ENCODE peak calls at places on chromosomes 4 and X, in ten cellular contexts. U is NCI-H460; J is AG09319; F is stimulated activated CD8-positive, alpha-beta memory T cell treated with anti-CD3 and anti-CD28 coated beads, Interleukin-15, amount 100 ng/mL, for 24 hours; T is AG09309; Y is T-helper 22 cell; H is A172; P is sigmoid colon; O is SJCRH30; R is fibroblast of pulmonary artery. M is an unnamed sample.

GRCh38 chr4:173346074-173346473 is 11.9 kb upstream of the HMGB2 start:
- DNase-seq in U (no peak), J (no peak), O (no peak), P (no peak), H (peak), T (peak), F (no peak), Y (no peak), R (peak), M (no peak)

GRCh38 chr4:15729910-15730533 is 27.2 kb downstream of the BST1 start:
- DNase-seq in T (no peak), U (peak), J (no peak), O (peak), P (no peak), R (peak), F (no peak), H (peak), Y (no peak), M (no peak)

GRCh38 chr4:168151313-168151712 is 59.0 kb downstream of the ANXA10 start:
- DNase-seq in H (no peak), R (no peak), U (no peak), P (no peak), J (no peak), Y (no peak), F (no peak), O (no peak), T (no peak), M (no peak)

GRCh38 chr4:4386296-4386735 is 586 bp upstream of the NSG1 start:
- DNase-seq in F (no peak), O (no peak), R (peak), Y (peak), T (no peak), P (peak), J (no peak), H (no peak), U (no peak), M (no peak)

GRCh38 chrX:40960041-40960440 is 125.2 kb upstream of the USP9X start:
- DNase-seq in F (no peak), U (no peak), Y (no peak), P (no peak), R (no peak), H (no peak), T (no peak), O (no peak), J (no peak), M (no peak)

GRCh38 chr4:101400096-101400495 is 52.8 kb upstream of the PPP3CA start:
- DNase-seq in F (no peak), T (no peak), J (no peak), O (peak), Y (no peak), P (no peak), R (peak), U (no peak), H (peak), M (no peak)

GRCh38 chr4:2754848-2755820 is 1.0 kb downstream of the TNIP2 start:
- DNase-seq in J (no peak), Y (no peak), P (no peak), F (no peak), H (no peak), R (no peak), T (no peak), O (no peak), U (no peak), M (no peak)

GRCh38 chr4:184389978-184390518 is 84.3 kb downstream of the IRF2 start:
- DNase-seq in R (no peak), T (no peak), Y (no peak), H (no peak), O (no peak), U (no peak), P (no peak), J (no peak), F (no peak), M (no peak)

GRCh38 chrX:1325515-1326116 is 11.0 kb upstream of the IL3RA start:
- DNase-seq in F (no peak), O (no peak), U (no peak), H (no peak), J (no peak), Y (no peak), R (no peak), T (no peak), P (no peak), M (no peak)

GRCh38 chr4:145541266-145541770 is 59.7 kb downstream of the SMAD1 start:
- DNase-seq in P (no peak), Y (no peak), R (peak), J (no peak), T (no peak), O (no peak), H (no peak), U (no peak), F (no peak), M (no peak)

GRCh38 chr4:90419124-90419711 is 292.0 kb downstream of the CCSER1 start:
- DNase-seq in Y (no peak), P (no peak), F (no peak), H (peak), R (peak), O (peak), U (peak), J (no peak), T (no peak), M (no peak)

GRCh38 chrX:106802063-106802387 is 448 bp upstream of the TBC1D8B start:
- DNase-seq in Y (no peak), R (peak), H (no peak), J (no peak), T (no peak), O (no peak), F (no peak), U (no peak), P (no peak), M (no peak)

GRCh38 chr4:174993916-174994315 is 75.8 kb downstream of the ADAM29 start:
- DNase-seq in T (no peak), O (no peak), J (no peak), Y (no peak), U (no peak), P (no peak), F (no peak), H (no peak), R (no peak), M (no peak)

GRCh38 chr4:40626183-40626990 is 3.3 kb downstream of the RBM47 start:
- DNase-seq in F (no peak), U (peak), O (no peak), H (no peak), Y (no peak), R (peak), T (no peak), J (no peak), P (no peak), M (no peak)

GRCh38 chr4:188295899-188296298 is 156.7 kb downstream of the TRIML1 start:
- DNase-seq in J (no peak), O (no peak), P (no peak), Y (no peak), U (no peak), R (peak), F (no peak), H (peak), T (no peak), M (no peak)

GRCh38 chr4:86302242-86302641 is 57.6 kb downstream of the MAPK10 start:
- DNase-seq in J (no peak), T (no peak), F (no peak), R (peak), H (no peak), Y (no peak), U (no peak), P (peak), O (peak), M (no peak)

GRCh38 chr4:23945521-23946017 is 55.7 kb upstream of the PPARGC1A start:
- DNase-seq in Y (no peak), T (peak), P (no peak), J (no peak), R (peak), U (no peak), H (peak), O (peak), F (no peak), M (no peak)

GRCh38 chr4:162853788-162854187 is 312.9 kb downstream of the NAF1 start:
- DNase-seq in H (no peak), O (no peak), F (no peak), T (no peak), P (no peak), J (no peak), U (no peak), R (no peak), Y (no peak), M (no peak)

GRCh38 chr4:15164571-15164970 is 162.3 kb downstream of the CPEB2 start:
- DNase-seq in O (no peak), R (no peak), H (peak), T (no peak), P (no peak), Y (no peak), U (no peak), F (no peak), J (no peak), M (no peak)

GRCh38 chr4:90837241-90837640 is 710.0 kb downstream of the CCSER1 start:
- DNase-seq in P (no peak), H (no peak), O (no peak), T (no peak), F (no peak), Y (no peak), R (peak), U (no peak), J (no peak), M (no peak)

GRCh38 chr4:7978489-7978888 is 38.8 kb upstream of the AFAP1 start:
- DNase-seq in T (no peak), O (no peak), H (peak), P (no peak), U (no peak), Y (no peak), F (no peak), R (no peak), J (no peak), M (no peak)

GRCh38 chr4:41258783-41259182 is 2.1 kb downstream of the UCHL1 start:
- DNase-seq in Y (no peak), F (no peak), R (peak), O (peak), J (peak), H (peak), T (peak), U (peak), P (no peak), M (peak)

GRCh38 chr4:14383652-14384051 is 618.6 kb upstream of the CPEB2 start:
- DNase-seq in U (no peak), F (no peak), J (no peak), T (no peak), H (no peak), P (no peak), R (no peak), Y (no peak), O (no peak), M (no peak)

GRCh38 chr4:112058433-112058832 is 86.8 kb upstream of the FAM241A start:
- DNase-seq in R (no peak), Y (no peak), H (peak), O (no peak), F (no peak), P (no peak), T (no peak), U (no peak), J (no peak), M (no peak)

GRCh38 chr4:26557164-26557563 is 26.7 kb upstream of the TBC1D19 start:
- DNase-seq in F (no peak), P (no peak), O (peak), U (no peak), Y (no peak), H (peak), R (peak), T (peak), J (peak), M (no peak)

GRCh38 chrX:34778961-34779360 is 121.9 kb upstream of the TMEM47 start:
- DNase-seq in O (peak), H (peak), T (peak), F (no peak), Y (no peak), J (peak), R (peak), P (no peak), U (no peak), M (no peak)

GRCh38 chrX:19030805-19031204 is 46.9 kb upstream of the PHKA2 start:
- DNase-seq in F (no peak), H (no peak), T (no peak), J (no peak), U (no peak), Y (no peak), P (no peak), R (no peak), O (no peak), M (no peak)

GRCh38 chrX:149718757-149719156 is 6.9 kb downstream of the MAGEA11 start:
- DNase-seq in Y (no peak), P (no peak), O (no peak), R (no peak), H (no peak), J (no peak), T (no peak), U (no peak), F (no peak), M (no peak)

GRCh38 chr4:144667500-144667899 is 21.5 kb downstream of the HHIP start:
- DNase-seq in R (peak), H (peak), F (no peak), Y (no peak), T (no peak), P (no peak), U (no peak), J (no peak), O (no peak), M (no peak)

GRCh38 chr4:147760695-147761094 is 28.8 kb downstream of the ARHGAP10 start:
- DNase-seq in P (peak), J (no peak), U (no peak), Y (no peak), R (no peak), O (peak), F (no peak), H (no peak), T (no peak), M (no peak)

GRCh38 chrX:49039598-49040375 is 3.4 kb downstream of the TFE3 start:
- DNase-seq in H (peak), T (peak), Y (peak), J (peak), O (peak), R (peak), U (peak), F (no peak), P (peak), M (peak)

GRCh38 chr4:148052448-148052847 is 320.6 kb downstream of the ARHGAP10 start:
- DNase-seq in Y (no peak), F (no peak), H (no peak), P (no peak), J (no peak), O (no peak), T (no peak), U (no peak), R (peak), M (no peak)

M was measured in substantia nigra.